ENCODE peak calls at places on chromosomes 16 and 17, in eight cellular contexts. C, W, X, E, Q, L, T and D are unnamed samples.

GRCh38 chr16:66443269-66443652 is 16.2 kb downstream of the BEAN1 start:
- DNase-seq in E (no peak), L (no peak), C (no peak), X (no peak), T (no peak), Q (no peak), W (no peak), D (no peak)

GRCh38 chr17:74755533-74755932 is 7.1 kb downstream of the NHERF1 start:
- DNase-seq in C (no peak), W (no peak), X (no peak), Q (no peak), L (no peak), T (no peak), E (no peak), D (no peak)

GRCh38 chr16:8622315-8622656 is 788 bp downstream of the METTL22 start:
- DNase-seq in E (no peak), W (no peak), Q (no peak), L (no peak), C (no peak), T (peak), X (no peak), D (no peak)

GRCh38 chr16:84739349-84740124 is 39.7 kb downstream of the USP10 start:
- DNase-seq in Q (no peak), C (no peak), L (peak), E (no peak), W (peak), X (no peak), T (no peak), D (no peak)

GRCh38 chr16:87457724-87458423 is 35.0 kb downstream of the ZCCHC14 start:
- DNase-seq in C (peak), X (no peak), E (no peak), T (peak), Q (peak), W (peak), L (peak), D (no peak)

GRCh38 chr16:27512061-27512460 is 37.7 kb downstream of the GTF3C1 start:
- DNase-seq in T (no peak), E (no peak), L (no peak), C (no peak), W (no peak), X (no peak), Q (no peak), D (no peak)

GRCh38 chr17:15341385-15341849 is at the start of gene TEKT3:
- DNase-seq in W (peak), E (peak), X (peak), L (peak), Q (peak), C (peak), T (no peak), D (peak)

GRCh38 chr17:920190-920589 is 59.4 kb downstream of the NXN start:
- DNase-seq in C (no peak), W (no peak), Q (no peak), L (no peak), E (no peak), X (peak), T (no peak), D (no peak)

GRCh38 chr16:2912330-2913199 is 834 bp downstream of the FLYWCH1 start:
- DNase-seq in X (no peak), Q (no peak), T (no peak), W (peak), L (no peak), C (peak), E (no peak), D (peak)

GRCh38 chr16:87895641-87896141 is 26.4 kb upstream of the SLC7A5 start:
- DNase-seq in X (no peak), Q (no peak), T (peak), L (no peak), W (peak), C (no peak), E (peak), D (peak)

GRCh38 chr17:18184143-18185007 is 747 bp downstream of the ALKBH5 start:
- DNase-seq in Q (no peak), L (no peak), X (peak), T (peak), E (peak), C (peak), W (no peak), D (peak)

GRCh38 chr16:72818286-72818845 is 229.6 kb downstream of the ZFHX3 start:
- DNase-seq in X (no peak), W (no peak), Q (no peak), T (no peak), L (no peak), C (no peak), E (no peak), D (no peak)

GRCh38 chr16:55628306-55628968 is 27.4 kb upstream of the SLC6A2 start:
- DNase-seq in T (no peak), L (no peak), Q (no peak), E (no peak), C (no peak), W (no peak), X (no peak), D (no peak)

GRCh38 chr17:38671939-38672720 is 2.6 kb downstream of the EPOP start:
- DNase-seq in T (no peak), X (no peak), C (no peak), Q (no peak), W (no peak), L (no peak), E (no peak), D (no peak)

GRCh38 chr16:4260360-4260759 is 12.5 kb downstream of the TFAP4 start:
- DNase-seq in C (no peak), T (no peak), E (no peak), Q (no peak), W (no peak), X (no peak), L (no peak), D (no peak)

GRCh38 chr17:57889892-57890856 is 40.3 kb upstream of the MRPS23 start:
- DNase-seq in X (peak), Q (no peak), T (no peak), E (no peak), W (peak), L (no peak), C (peak), D (no peak)

GRCh38 chr16:77951788-77952187 is 70.6 kb upstream of the CLEC3A start:
- DNase-seq in Q (peak), E (no peak), X (no peak), T (peak), C (no peak), L (no peak), W (no peak), D (no peak)

GRCh38 chr17:51352798-51353197 is 92.5 kb downstream of the UTP18 start:
- DNase-seq in T (no peak), E (no peak), X (no peak), Q (no peak), L (no peak), C (no peak), W (no peak), D (no peak)

GRCh38 chr16:27980919-27981670 is 82.4 kb downstream of the GSG1L start:
- DNase-seq in W (no peak), C (no peak), T (no peak), Q (no peak), X (no peak), E (peak), L (no peak), D (no peak)

GRCh38 chr17:77535435-77535834 is 394.7 kb downstream of the SEC14L1 start:
- DNase-seq in W (no peak), C (peak), T (no peak), Q (no peak), E (no peak), L (no peak), X (no peak), D (peak)